ENCODE peak calls at places on chromosomes 1 and 21, in five cellular contexts. S is pancreas, Q is HFF-Myc, M is GM04504, V is LoVo. J is an unnamed sample.

GRCh38 chr1:160020196-160020595 is 11.6 kb downstream of the PIGM start:
- DNase-seq in S (no peak), Q (no peak), M (no peak), V (no peak), J (no peak)

GRCh38 chr1:41485605-41486004 is 1.1 kb upstream of the EDN2 start:
- DNase-seq in S (peak; percentile 37), Q (no peak), M (peak; percentile 50), V (no peak), J (peak; percentile 49)

GRCh38 chr1:156898151-156898550 is 4.6 kb downstream of the PEAR1 start:
- DNase-seq in S (peak; percentile 44), Q (peak; percentile 52), M (no peak), V (no peak), J (no peak)

GRCh38 chr21:34986561-34987533 is 62.3 kb downstream of the RUNX1 start:
- DNase-seq in S (no peak), Q (no peak), M (no peak), V (peak; percentile 39), J (peak; percentile 42)

GRCh38 chr1:20426923-20427322 is 59.1 kb downstream of the CAMK2N1 start:
- DNase-seq in S (no peak), Q (peak; percentile 51), M (peak; percentile 74), V (peak; percentile 33), J (no peak)

GRCh38 chr1:196030455-196030854 is 577.8 kb downstream of the KCNT2 start:
- DNase-seq in S (no peak), Q (no peak), M (no peak), V (no peak), J (no peak)

GRCh38 chr1:166145496-166145895 is 21.3 kb downstream of the FAM78B start:
- DNase-seq in S (no peak), Q (no peak), M (no peak), V (no peak), J (no peak)

GRCh38 chr1:41242645-41243171 is 602 bp upstream of the SCMH1 start:
- DNase-seq in S (no peak), Q (no peak), M (no peak), V (no peak), J (no peak)

GRCh38 chr1:7561331-7561921 is 209.7 kb upstream of the VAMP3 start:
- DNase-seq in S (no peak), Q (no peak), M (no peak), V (no peak), J (no peak)

GRCh38 chr1:199954701-199955100 is 72.8 kb upstream of the NR5A2 start:
- DNase-seq in S (no peak), Q (no peak), M (no peak), V (no peak), J (peak; percentile 36)

GRCh38 chr1:33351281-33351660 is 30.4 kb upstream of the A3GALT2 start:
- DNase-seq in S (no peak), Q (no peak), M (no peak), V (no peak), J (no peak)

GRCh38 chr1:166379447-166379846 is 212.6 kb upstream of the FAM78B start:
- DNase-seq in S (no peak), Q (no peak), M (no peak), V (no peak), J (no peak)

GRCh38 chr1:42737257-42737656 is 2.8 kb downstream of the CLDN19 start:
- DNase-seq in S (peak; percentile 87), Q (no peak), M (no peak), V (no peak), J (peak; percentile 48)

GRCh38 chr1:115428676-115429075 is 90.6 kb upstream of the NGF start:
- DNase-seq in S (no peak), Q (no peak), M (no peak), V (no peak), J (no peak)

GRCh38 chr1:84083321-84083720 is 60.8 kb upstream of the PRKACB start:
- DNase-seq in S (no peak), Q (no peak), M (no peak), V (no peak), J (no peak)

GRCh38 chr1:84907095-84907827 is 14.3 kb upstream of the LPAR3 start:
- DNase-seq in S (no peak), Q (peak; percentile 12), M (no peak), V (no peak), J (no peak)

GRCh38 chr1:203969846-203970245 is 103.1 kb upstream of the SOX13 start:
- DNase-seq in S (no peak), Q (no peak), M (no peak), V (no peak), J (no peak)

GRCh38 chr1:204419064-204419403 is 7.4 kb upstream of the PPP1R15B start:
- DNase-seq in S (no peak), Q (no peak), M (no peak), V (peak; percentile 52), J (peak; percentile 46)

GRCh38 chr1:212118167-212118871 is 82.8 kb downstream of the DTL start:
- DNase-seq in S (no peak), Q (no peak), M (no peak), V (no peak), J (no peak)

GRCh38 chr1:200670215-200671118 is 760 bp upstream of the DDX59 start:
- DNase-seq in S (no peak), Q (no peak), M (no peak), V (peak; percentile 55), J (peak; percentile 63)

GRCh38 chr1:176416777-176417176 is 46.2 kb upstream of the PAPPA2 start:
- DNase-seq in S (peak; percentile 9), Q (no peak), M (no peak), V (no peak), J (no peak)

GRCh38 chr21:40386301-40386911 is 460.6 kb downstream of the DSCAM start:
- DNase-seq in S (peak; percentile 86), Q (no peak), M (no peak), V (peak; percentile 61), J (peak; percentile 32)

GRCh38 chr1:7223334-7224080 is 438.3 kb downstream of the CAMTA1 start:
- DNase-seq in S (no peak), Q (peak; percentile 67), M (peak; percentile 77), V (peak; percentile 39), J (no peak)

GRCh38 chr1:162822391-162823200 is 32.1 kb downstream of the HSD17B7 start:
- DNase-seq in S (peak; percentile 56), Q (no peak), M (no peak), V (peak; percentile 39), J (peak; percentile 17)

GRCh38 chr1:35557118-35557610 is at the start of gene KIAA0319L:
- DNase-seq in S (peak; percentile 89), Q (no peak), M (peak; percentile 72), V (peak; percentile 77), J (peak; percentile 87)

GRCh38 chr1:116290920-116291465 is 82.1 kb upstream of the ATP1A1 start:
- DNase-seq in S (no peak), Q (no peak), M (no peak), V (no peak), J (no peak)

GRCh38 chr1:65792671-65793358 is at the start of gene PDE4B:
- DNase-seq in S (peak; percentile 37), Q (no peak), M (peak; percentile 35), V (no peak), J (no peak)

GRCh38 chr1:41806472-41807155 is 112.1 kb downstream of the HIVEP3 start:
- DNase-seq in S (no peak), Q (no peak), M (no peak), V (no peak), J (no peak)

GRCh38 chr1:155242805-155243358 is 12.4 kb downstream of the ENTREP3 start:
- DNase-seq in S (no peak), Q (no peak), M (no peak), V (no peak), J (no peak)

GRCh38 chr1:20981903-20982695 is 194.6 kb downstream of the EIF4G3 start:
- DNase-seq in S (no peak), Q (peak; percentile 14), M (peak; percentile 13), V (no peak), J (peak; percentile 40)

GRCh38 chr1:99173282-99173681 is 91.0 kb upstream of the PLPPR4 start:
- DNase-seq in S (no peak), Q (no peak), M (peak; percentile 13), V (no peak), J (no peak)

GRCh38 chr1:15260418-15261154 is 13.6 kb downstream of the FHAD1 start:
- DNase-seq in S (no peak), Q (no peak), M (no peak), V (no peak), J (no peak)

GRCh38 chr1:30675761-30676160 is 47.6 kb downstream of the MATN1 start:
- DNase-seq in S (no peak), Q (peak; percentile 85), M (peak; percentile 85), V (no peak), J (no peak)

GRCh38 chr1:62318756-62319544 is at the start of gene KANK4:
- DNase-seq in S (peak; percentile 81), Q (no peak), M (no peak), V (peak; percentile 8), J (peak; percentile 20)

GRCh38 chr1:215637041-215637573 is 70.0 kb downstream of the KCTD3 start:
- DNase-seq in S (no peak), Q (peak; percentile 5), M (peak; percentile 53), V (no peak), J (peak; percentile 64)

GRCh38 chr1:236338096-236338495 is 56.0 kb upstream of the EDARADD start:
- DNase-seq in S (no peak), Q (no peak), M (no peak), V (no peak), J (no peak)